ENCODE peak calls at places on chromosome 21, in six cellular contexts. N is endothelial cell of umbilical vein, C is breast epithelium, E is HCT116, W is Panc1, K is transverse colon. I is an unnamed sample.

GRCh38 chr21:40615503-40616376 is 231.2 kb downstream of the DSCAM start:
- DNase-seq in N (no peak), C (no peak), E (no peak), W (no peak), K (no peak), I (no peak)

GRCh38 chr21:23162213-23162946 is 2164.2 kb downstream of the NCAM2 start:
- DNase-seq in N (peak; percentile 94), C (no peak), E (no peak), W (peak; percentile 55), K (no peak), I (no peak)

GRCh38 chr21:26098758-26099157 is 71.8 kb downstream of the APP start:
- DNase-seq in N (no peak), C (no peak), E (no peak), W (no peak), K (no peak), I (no peak)

GRCh38 chr21:44051462-44051941 is 39.4 kb downstream of the TRAPPC10 start:
- DNase-seq in N (no peak), C (no peak), E (no peak), W (no peak), K (no peak), I (no peak)

GRCh38 chr21:14993072-14993471 is 71.7 kb downstream of the NRIP1 start:
- DNase-seq in N (no peak), C (no peak), E (no peak), W (no peak), K (no peak), I (no peak)

GRCh38 chr21:41615613-41616012 is 107.7 kb upstream of the TMPRSS2 start:
- DNase-seq in N (no peak), C (no peak), E (no peak), W (no peak), K (no peak), I (peak; percentile 58)

GRCh38 chr21:43723648-43724047 is 4.7 kb downstream of the PDXK start:
- DNase-seq in N (no peak), C (no peak), E (no peak), W (no peak), K (no peak), I (no peak)

GRCh38 chr21:41610042-41610839 is 102.3 kb upstream of the TMPRSS2 start:
- DNase-seq in N (peak; percentile 42), C (peak; percentile 70), E (peak; percentile 48), W (peak; percentile 33), K (peak; percentile 74), I (no peak)

GRCh38 chr21:32978346-32979270 is 47.1 kb upstream of the OLIG2 start:
- DNase-seq in N (no peak), C (no peak), E (no peak), W (no peak), K (no peak), I (no peak)

GRCh38 chr21:43687566-43688395 is 28.4 kb downstream of the RRP1B start:
- DNase-seq in N (no peak), C (no peak), E (no peak), W (no peak), K (no peak), I (no peak)

GRCh38 chr21:16492892-16493291 is 763.1 kb downstream of the USP25 start:
- DNase-seq in N (no peak), C (no peak), E (no peak), W (no peak), K (no peak), I (no peak)

GRCh38 chr21:36155603-36156338 is 853 bp upstream of the DOP1B start:
- DNase-seq in N (no peak), C (peak; percentile 64), E (no peak), W (no peak), K (peak; percentile 72), I (peak; percentile 69)

GRCh38 chr21:20996421-20997307 is 1.5 kb upstream of the NCAM2 start:
- DNase-seq in N (no peak), C (no peak), E (no peak), W (no peak), K (no peak), I (no peak)

GRCh38 chr21:25369524-25370300 is 237.6 kb downstream of the MRPL39 start:
- DNase-seq in N (no peak), C (no peak), E (no peak), W (no peak), K (no peak), I (no peak)

GRCh38 chr21:26686278-26686677 is 113.2 kb upstream of the CYYR1 start:
- DNase-seq in N (peak; percentile 10), C (no peak), E (no peak), W (no peak), K (no peak), I (no peak)

GRCh38 chr21:46559291-46559983 is 45.4 kb downstream of the S100B start:
- DNase-seq in N (peak; percentile 58), C (no peak), E (no peak), W (no peak), K (no peak), I (no peak)

GRCh38 chr21:46557919-46558392 is 46.9 kb downstream of the S100B start:
- DNase-seq in N (no peak), C (no peak), E (no peak), W (no peak), K (no peak), I (no peak)

GRCh38 chr21:46555678-46556077 is 49.2 kb downstream of the S100B start:
- DNase-seq in N (no peak), C (no peak), E (no peak), W (no peak), K (no peak), I (no peak)

GRCh38 chr21:46556802-46557201 is 48.1 kb downstream of the S100B start:
- DNase-seq in N (no peak), C (no peak), E (no peak), W (no peak), K (no peak), I (no peak)

GRCh38 chr21:46557469-46557868 is 47.4 kb downstream of the S100B start:
- DNase-seq in N (no peak), C (no peak), E (no peak), W (no peak), K (no peak), I (no peak)
- H3K27ac ChIP-seq in N (no peak overlapping the region), C (no peak overlapping the region), E (no peak overlapping the region), W (no peak overlapping the region), K (no peak overlapping the region), I (no peak overlapping the region)

DNA sequence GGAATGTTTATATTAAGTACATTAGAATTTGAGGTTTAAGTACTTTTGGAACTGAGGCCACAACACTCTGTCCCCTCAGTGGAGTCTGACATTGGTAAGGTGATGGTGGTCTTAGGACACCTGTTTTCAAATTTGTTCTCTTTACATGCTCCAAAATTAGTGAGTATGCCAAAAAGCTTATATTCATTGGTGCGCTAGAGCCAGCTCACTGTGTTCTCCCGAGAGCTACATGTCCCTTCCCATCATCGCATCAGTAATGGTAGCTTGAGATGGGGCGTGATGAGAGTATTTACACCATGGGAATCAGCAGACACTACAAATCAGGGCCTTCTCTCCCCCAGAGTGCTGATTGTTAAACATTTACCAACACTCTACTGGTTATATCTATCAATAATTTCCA is 19.5 kb downstream of the ETS2 start:
- DNase-seq in N (no peak), C (no peak), E (no peak), W (no peak), K (no peak), I (no peak)
- TF ChIP-seq POLR2AphosphoS5 in N (no peak), C (no peak), E (no peak), W (peak; percentile 68), K (no peak), I (no peak)

GRCh38 chr21:45304161-45304830 is 16.6 kb upstream of the POFUT2 start:
- DNase-seq in N (no peak), C (no peak), E (no peak), W (no peak), K (no peak), I (no peak)
- H3K4me1 ChIP-seq in N (peaks cover 17% of the 10 kb centered on the region), C (peaks cover 3% of the 10 kb centered on the region), E (no peaks in the 10 kb centered on the region), W (peaks cover 38% of the 10 kb centered on the region), K (peaks cover 35% of the 10 kb centered on the region), I (no peaks in the 10 kb centered on the region)

GRCh38 chr21:37658994-37659458 is 257.2 kb downstream of the KCNJ6 start:
- DNase-seq in N (peak; percentile 95), C (no peak), E (no peak), W (no peak), K (no peak), I (peak; percentile 50)
- H3K27ac ChIP-seq in N (peak overlapping the region; percentile 72), C (peak overlapping the region; percentile 69), E (no peak overlapping the region), W (no peak overlapping the region), K (peak overlapping the region; percentile 81), I (peak overlapping the region; percentile 50)

DNA sequence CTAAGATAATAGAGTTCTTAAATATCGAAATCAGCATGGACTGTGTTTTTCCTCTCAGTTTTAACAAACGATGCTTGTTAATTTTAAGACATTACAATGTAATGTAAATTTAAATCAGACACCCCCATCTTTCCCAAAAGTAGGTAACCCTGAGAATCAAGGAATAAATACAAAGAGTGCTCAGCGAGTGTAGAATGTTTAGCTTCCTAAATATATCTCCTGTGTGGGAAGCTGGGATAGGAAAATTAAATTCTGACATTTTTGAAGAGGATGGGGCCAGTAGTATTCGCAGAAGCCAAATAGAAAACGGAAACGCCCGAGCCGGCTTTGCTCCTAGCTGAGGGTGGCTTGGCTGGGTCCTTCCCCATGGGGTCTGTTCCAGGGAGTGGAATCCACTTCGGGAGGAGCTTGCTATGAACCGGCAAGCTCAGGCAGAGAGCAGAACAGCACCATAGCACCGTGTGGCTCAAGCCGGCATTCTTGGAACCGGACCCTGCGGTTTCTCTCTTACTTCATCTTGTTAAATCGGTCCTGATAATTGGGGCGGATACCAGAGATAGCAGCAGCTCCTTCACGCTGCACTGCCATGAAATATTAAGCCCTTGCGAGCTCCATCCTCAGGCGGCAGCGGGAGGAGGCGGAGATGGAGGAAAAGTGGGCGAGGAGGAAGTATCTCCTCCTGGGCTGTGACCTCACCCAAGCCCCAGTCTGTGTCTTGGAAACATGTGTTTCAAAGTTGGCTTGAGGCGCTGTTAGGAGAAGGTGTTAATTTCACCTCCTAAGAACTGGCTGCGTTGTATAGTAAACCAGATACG is 24.9 kb downstream of the MAP3K7CL start:
- DNase-seq in N (peak; percentile 22), C (peak; percentile 52), E (no peak), W (no peak), K (no peak), I (peak; percentile 68)
- TF ChIP-seq POLR2AphosphoS5 in N (no peak), C (no peak), E (no peak), W (no peak), K (no peak), I (peak; percentile 67)

DNA sequence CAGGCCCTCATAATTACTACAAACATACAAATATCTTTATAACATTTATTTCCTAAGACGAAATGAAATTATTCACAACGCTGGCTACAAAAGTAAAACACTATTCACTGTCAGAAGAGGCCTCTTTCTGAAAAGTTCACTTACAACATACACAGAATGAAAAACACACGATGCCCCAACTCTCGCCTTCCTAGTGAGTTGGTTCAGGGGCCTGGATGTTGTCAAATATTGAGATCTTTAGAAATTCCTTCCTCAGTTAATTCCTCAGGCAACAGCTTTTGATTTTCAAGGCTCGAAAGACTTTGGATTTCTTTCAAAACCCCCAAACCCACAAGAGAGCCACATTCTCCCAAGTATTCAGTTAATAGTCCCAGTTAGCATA is 14.2 kb upstream of the KCNE1 start:
- DNase-seq in N (no peak), C (no peak), E (no peak), W (no peak), K (no peak), I (no peak)
- H3K4me1 ChIP-seq in N (peaks cover 23% of the 10 kb centered on the region), C (no peaks in the 10 kb centered on the region), E (peaks cover 10% of the 10 kb centered on the region), W (peaks cover 10% of the 10 kb centered on the region), K (peaks cover 20% of the 10 kb centered on the region), I (no peaks in the 10 kb centered on the region)

I was measured in prostate gland.